ENCODE peak calls at places on chromosomes 7 and 10, in six cellular contexts. F, U, K, S, O and Q are unnamed samples.

GRCh38 chr7:112399501-112399900 is 50.8 kb upstream of the IFRD1 start:
- DNase-seq in O (no peak), K (no peak), F (no peak), S (no peak), U (no peak), Q (no peak)

GRCh38 chr10:82429302-82429701 is 554.3 kb downstream of the NRG3 start:
- DNase-seq in S (no peak), F (no peak), U (no peak), K (no peak), O (no peak), Q (no peak)

GRCh38 chr7:29319719-29320521 is 125.3 kb downstream of the CHN2 start:
- DNase-seq in F (no peak), O (no peak), S (no peak), U (no peak), K (no peak), Q (peak)

GRCh38 chr7:138608292-138608691 is 92.9 kb downstream of the SVOPL start:
- DNase-seq in F (no peak), K (no peak), O (no peak), U (no peak), S (no peak), Q (peak)

GRCh38 chr7:35771776-35772175 is 29.1 kb upstream of the SEPTIN7 start:
- DNase-seq in F (no peak), O (no peak), S (no peak), K (no peak), U (no peak), Q (no peak)

GRCh38 chr7:12967322-12967721 is 279.9 kb downstream of the ARL4A start:
- DNase-seq in K (no peak), O (no peak), S (no peak), F (no peak), U (no peak), Q (no peak)

GRCh38 chr7:78299088-78299487 is 500.5 kb downstream of the PHTF2 start:
- DNase-seq in O (no peak), F (no peak), S (no peak), U (no peak), K (no peak), Q (no peak)

GRCh38 chr10:132320776-132321469 is 11.1 kb upstream of the LRRC27 start:
- DNase-seq in S (no peak), K (no peak), O (peak), U (no peak), F (no peak), Q (no peak)

GRCh38 chr7:128735433-128735832 is 3.7 kb upstream of the CALU start:
- DNase-seq in U (no peak), S (no peak), F (no peak), K (no peak), O (no peak), Q (peak)

GRCh38 chr7:40243076-40243475 is 108.3 kb downstream of the SUGCT start:
- DNase-seq in K (no peak), U (no peak), S (no peak), F (no peak), O (no peak), Q (no peak)

GRCh38 chr10:63197304-63198092 is 64.4 kb downstream of the NRBF2 start:
- DNase-seq in O (no peak), U (no peak), S (no peak), F (no peak), K (no peak), Q (no peak)

GRCh38 chr7:91098566-91098965 is 165.7 kb upstream of the FZD1 start:
- DNase-seq in K (no peak), F (no peak), U (no peak), O (no peak), S (no peak), Q (no peak)

GRCh38 chr7:99623702-99624447 is 7.1 kb downstream of the ZSCAN25 start:
- DNase-seq in O (no peak), U (no peak), K (no peak), S (no peak), F (peak), Q (no peak)

GRCh38 chr7:74234549-74234948 is 19.6 kb downstream of the RFC2 start:
- DNase-seq in K (no peak), U (no peak), S (no peak), O (no peak), F (no peak), Q (peak)

GRCh38 chr7:24548390-24548789 is 24.9 kb upstream of the PALS2 start:
- DNase-seq in K (no peak), O (no peak), F (no peak), S (no peak), U (no peak), Q (no peak)

GRCh38 chr7:44150966-44151678 is 10.0 kb upstream of the MYL7 start:
- DNase-seq in O (no peak), K (peak), F (no peak), U (no peak), S (no peak), Q (no peak)

GRCh38 chr7:42876182-42877068 is 35.4 kb downstream of the C7orf25 start:
- DNase-seq in O (peak), K (peak), U (peak), S (peak), F (peak), Q (peak)

GRCh38 chr7:73879977-73880681 is 19.2 kb downstream of the TMEM270 start:
- DNase-seq in O (no peak), U (no peak), K (no peak), F (no peak), S (peak), Q (no peak)

GRCh38 chr7:110371709-110372108 is 719.2 kb upstream of the LRRN3 start:
- DNase-seq in S (no peak), K (no peak), U (no peak), O (no peak), F (no peak), Q (no peak)

GRCh38 chr10:93600861-93601773 is at the start of gene RBP4:
- DNase-seq in U (no peak), O (no peak), K (peak), F (no peak), S (peak), Q (no peak)

GRCh38 chr7:17523813-17524741 is 225.6 kb downstream of the AHR start:
- DNase-seq in O (no peak), U (no peak), S (peak), K (no peak), F (no peak), Q (peak)

GRCh38 chr10:97880109-97880508 is 30.5 kb downstream of the GOLGA7B start:
- DNase-seq in F (no peak), K (no peak), O (no peak), U (no peak), S (no peak), Q (no peak)

GRCh38 chr7:156503195-156503594 is 137.4 kb upstream of the RNF32 start:
- DNase-seq in O (no peak), S (no peak), K (no peak), U (no peak), F (no peak), Q (no peak)

GRCh38 chr7:101232141-101232821 is 5.3 kb downstream of the CLDN15 start:
- DNase-seq in F (no peak), K (peak), S (no peak), O (peak), U (no peak), Q (no peak)

GRCh38 chr10:117350905-117351304 is 24.3 kb downstream of the PDZD8 start:
- DNase-seq in S (no peak), O (no peak), K (no peak), F (no peak), U (no peak), Q (no peak)